ENCODE peak calls at places on chromosomes 5 and 9, in five cellular contexts. P, D, S, Q and F are unnamed samples.

GRCh38 chr9:4259489-4259888 is 40.4 kb downstream of the GLIS3 start:
- DNase-seq in P (no peak), S (no peak), D (no peak), Q (no peak), F (no peak)

GRCh38 chr5:86979801-86980510 is 287.7 kb upstream of the RASA1 start:
- DNase-seq in S (no peak), Q (no peak), P (peak), D (no peak), F (no peak)

GRCh38 chr5:150211156-150212030 is 21.5 kb downstream of the SLC6A7 start:
- DNase-seq in P (no peak), S (no peak), D (no peak), Q (no peak), F (no peak)

GRCh38 chr5:36323926-36324781 is 22.5 kb upstream of the RANBP3L start:
- DNase-seq in Q (no peak), S (no peak), P (no peak), D (no peak), F (no peak)

GRCh38 chr5:43603535-43604363 is 769 bp downstream of the NNT start:
- DNase-seq in D (peak), S (peak), Q (peak), P (peak), F (peak)

GRCh38 chr9:38083858-38084555 is 15.0 kb upstream of the SHB start:
- DNase-seq in P (no peak), Q (no peak), S (no peak), D (no peak), F (no peak)

GRCh38 chr5:175892401-175892800 is 21.0 kb downstream of the CPLX2 start:
- DNase-seq in D (no peak), P (no peak), Q (no peak), S (no peak), F (no peak)

GRCh38 chr5:13427859-13428557 is 516.5 kb downstream of the DNAH5 start:
- DNase-seq in Q (no peak), D (no peak), P (no peak), S (no peak), F (no peak)

GRCh38 chr9:5578018-5578697 is 50.7 kb upstream of the RIC1 start:
- DNase-seq in Q (no peak), S (no peak), D (no peak), P (no peak), F (no peak)

GRCh38 chr5:86554638-86555037 is 63.1 kb upstream of the COX7C start:
- DNase-seq in P (no peak), D (no peak), S (no peak), Q (no peak), F (no peak)

GRCh38 chr5:136809382-136809781 is 444.0 kb upstream of the TRPC7 start:
- DNase-seq in Q (no peak), D (no peak), S (no peak), P (no peak), F (no peak)

GRCh38 chr5:177511181-177511580 is 1.6 kb upstream of the DOK3 start:
- DNase-seq in S (no peak), Q (no peak), D (no peak), P (no peak), F (no peak)

GRCh38 chr5:123844873-123845272 is 332.9 kb downstream of the CSNK1G3 start:
- DNase-seq in Q (no peak), D (no peak), P (peak), S (no peak), F (no peak)

GRCh38 chr5:98768160-98769005 is 5.1 kb upstream of the RGMB start:
- DNase-seq in P (peak), S (peak), D (peak), Q (no peak), F (peak)

GRCh38 chr5:110884005-110884404 is 145.2 kb downstream of the SLC25A46 start:
- DNase-seq in D (no peak), P (no peak), S (no peak), Q (no peak), F (no peak)

GRCh38 chr5:154543380-154543779 is 65.4 kb upstream of the HAND1 start:
- DNase-seq in Q (no peak), S (no peak), P (peak), D (no peak), F (no peak)

GRCh38 chr5:14105717-14106435 is 37.3 kb upstream of the TRIO start:
- DNase-seq in D (peak), Q (no peak), S (no peak), P (peak), F (no peak)

GRCh38 chr9:106286249-106286648 is 576.7 kb upstream of the ZNF462 start:
- DNase-seq in P (peak), D (no peak), S (peak), Q (no peak), F (no peak)

GRCh38 chr5:10987881-10988504 is 227.0 kb upstream of the DAP start:
- DNase-seq in Q (peak), D (peak), P (peak), S (peak), F (peak)

GRCh38 chr9:32589083-32589713 is 16.2 kb upstream of the NDUFB6 start:
- DNase-seq in P (peak), S (no peak), D (no peak), Q (no peak), F (no peak)

GRCh38 chr5:53069626-53070025 is 39.9 kb downstream of the MOCS2 start:
- DNase-seq in P (peak), S (no peak), Q (no peak), D (no peak), F (no peak)

GRCh38 chr5:38208782-38209378 is 49.5 kb upstream of the EGFLAM start:
- DNase-seq in P (peak), Q (no peak), D (no peak), S (peak), F (no peak)

GRCh38 chr9:75448281-75448680 is 360.0 kb downstream of the OSTF1 start:
- DNase-seq in Q (no peak), S (no peak), D (no peak), P (peak), F (no peak)

GRCh38 chr5:179304466-179304865 is 40.8 kb downstream of the ADAMTS2 start:
- DNase-seq in P (peak), S (no peak), Q (no peak), D (no peak), F (no peak)

GRCh38 chr5:72266862-72267261 is 53.2 kb downstream of the MRPS27 start:
- DNase-seq in Q (no peak), S (no peak), D (no peak), P (no peak), F (no peak)

GRCh38 chr9:116327702-116328440 is 174.3 kb downstream of the PAPPA start:
- DNase-seq in S (no peak), Q (no peak), D (no peak), P (peak), F (no peak)

GRCh38 chr9:95815961-95816360 is 59.5 kb upstream of the ERCC6L2 start:
- DNase-seq in P (no peak), Q (no peak), S (no peak), D (no peak), F (no peak)

GRCh38 chr9:38018964-38019602 is 49.9 kb downstream of the SHB start:
- DNase-seq in S (no peak), P (peak), Q (no peak), D (no peak), F (no peak)

GRCh38 chr5:92687793-92688467 is 893.1 kb downstream of the NR2F1-AS1 start:
- DNase-seq in D (no peak), P (peak), Q (no peak), S (no peak), F (no peak)

GRCh38 chr5:96709152-96709821 is 47.1 kb downstream of the CAST start:
- DNase-seq in D (no peak), P (peak), Q (no peak), S (no peak), F (no peak)

GRCh38 chr5:56314536-56314935 is 81.4 kb upstream of the ANKRD55 start:
- DNase-seq in Q (peak), P (no peak), S (peak), D (no peak), F (no peak)
- TF ChIP-seq CTCF in Q (peak), P (peak), S (peak), D (no peak), F (peak)

DNA sequence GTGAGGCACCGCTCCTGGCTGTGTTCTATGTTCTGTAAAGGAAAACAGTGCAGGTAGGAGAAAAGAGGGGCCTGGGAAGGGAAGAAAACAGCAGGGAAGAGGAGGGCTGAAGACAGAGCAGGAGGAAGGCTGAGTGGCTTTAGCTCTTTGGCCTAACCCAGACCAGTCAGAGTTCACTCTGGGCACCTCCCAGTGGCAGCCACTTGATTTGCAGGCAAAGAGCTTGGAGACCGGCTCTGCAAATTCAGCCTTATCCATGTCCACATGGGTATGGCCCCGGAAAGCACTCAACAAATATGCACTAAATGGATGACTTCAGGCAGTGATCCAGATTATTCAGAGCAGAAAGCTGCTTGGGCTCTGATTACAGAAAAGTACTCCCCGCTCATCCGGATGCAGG is 4.4 kb upstream of the RNU6ATAC start:
- DNase-seq in D (no peak), S (no peak), Q (no peak), P (no peak), F (no peak)
- TF ChIP-seq CTCF in D (no peak), S (peak), Q (no peak), P (peak), F (peak)

DNA sequence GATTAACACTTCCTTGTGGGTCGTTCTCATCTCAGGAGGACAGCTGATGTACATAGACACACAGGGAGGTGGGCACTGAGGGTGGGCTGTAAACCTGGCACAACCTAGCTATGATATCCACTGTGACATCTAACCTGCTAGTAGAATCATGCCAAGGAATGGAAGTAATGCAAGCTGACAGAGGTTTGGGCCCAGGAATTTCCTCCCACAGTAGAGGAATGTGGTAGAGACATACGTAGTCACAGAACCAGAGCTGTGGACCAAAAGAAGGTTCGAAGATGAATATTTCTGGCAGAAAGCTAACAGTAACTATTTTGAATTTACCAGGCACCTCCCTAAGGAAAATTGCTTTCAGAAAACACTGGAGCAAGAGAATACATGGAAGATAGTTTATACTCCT is 15.2 kb upstream of the DNAJC25 start:
- DNase-seq in Q (no peak), S (no peak), P (no peak), D (no peak), F (no peak)
- TF ChIP-seq CTCF in Q (no peak), S (no peak), P (no peak), D (no peak), F (no peak)

GRCh38 chr5:55231029-55231475 is 2.4 kb downstream of the CCNO start:
- DNase-seq in D (no peak), S (no peak), P (no peak), Q (no peak), F (no peak)

GRCh38 chr5:55231476-55232193 is 1.8 kb downstream of the CCNO start:
- DNase-seq in P (peak), D (no peak), Q (no peak), S (peak), F (peak)

GRCh38 chr5:55232194-55232984 is 1.0 kb downstream of the CCNO start:
- DNase-seq in S (peak), D (no peak), P (no peak), Q (no peak), F (peak)

GRCh38 chr5:55234171-55234700 is 828 bp upstream of the CCNO start:
- DNase-seq in D (no peak), Q (no peak), P (peak), S (peak), F (no peak)

DNA sequence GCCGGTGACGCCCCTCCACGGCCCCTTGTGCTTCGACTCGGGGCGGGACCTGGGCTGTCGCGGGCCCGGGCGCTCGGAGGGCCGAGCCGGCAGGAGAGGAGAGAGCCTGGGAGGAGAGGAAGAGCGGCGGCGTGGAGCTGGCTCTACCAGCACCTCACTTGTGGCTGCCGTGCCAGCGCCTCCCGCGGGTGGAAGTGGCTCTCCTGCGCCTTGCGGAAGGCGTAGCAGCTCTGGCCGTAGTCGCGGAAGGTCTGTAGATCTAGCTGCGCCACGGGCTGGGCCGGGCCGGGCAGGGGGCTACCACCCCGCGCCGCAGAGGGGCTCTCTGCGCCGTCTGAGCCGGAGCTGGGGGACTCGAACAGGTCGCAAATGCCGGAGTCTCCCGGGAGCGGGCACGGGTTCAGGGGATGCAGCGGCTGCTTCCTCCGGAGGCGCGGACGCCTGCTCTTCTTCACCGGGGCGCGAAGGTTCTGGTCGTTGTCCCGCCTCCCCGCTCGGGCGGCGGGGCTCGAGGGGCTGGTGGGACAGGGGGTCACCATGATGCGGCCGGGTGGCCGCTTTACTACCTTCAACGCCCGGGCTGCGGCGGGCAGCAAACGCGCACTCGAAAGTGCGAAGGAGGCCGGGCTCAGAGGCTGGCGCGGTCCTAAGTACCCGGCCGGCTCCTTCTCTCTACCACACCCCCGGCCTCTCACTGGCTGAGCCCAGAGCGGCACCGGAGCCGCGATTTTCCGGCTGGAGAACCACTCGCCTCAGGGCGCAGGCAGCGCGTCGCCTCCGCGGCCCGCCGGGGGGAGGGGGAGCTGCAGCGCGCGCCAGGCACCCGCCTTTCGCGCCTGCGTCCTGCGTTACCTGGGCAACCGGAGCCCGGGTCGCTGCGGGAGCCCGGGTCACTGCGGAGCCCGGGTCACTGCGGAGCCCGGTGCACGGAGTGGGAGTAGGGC is at the start of gene CCNO:
- DNase-seq in D (peak), Q (peak), S (peak), P (peak), F (peak)
- TF ChIP-seq CTCF in D (no peak), Q (no peak), S (no peak), P (peak), F (peak)

DNA sequence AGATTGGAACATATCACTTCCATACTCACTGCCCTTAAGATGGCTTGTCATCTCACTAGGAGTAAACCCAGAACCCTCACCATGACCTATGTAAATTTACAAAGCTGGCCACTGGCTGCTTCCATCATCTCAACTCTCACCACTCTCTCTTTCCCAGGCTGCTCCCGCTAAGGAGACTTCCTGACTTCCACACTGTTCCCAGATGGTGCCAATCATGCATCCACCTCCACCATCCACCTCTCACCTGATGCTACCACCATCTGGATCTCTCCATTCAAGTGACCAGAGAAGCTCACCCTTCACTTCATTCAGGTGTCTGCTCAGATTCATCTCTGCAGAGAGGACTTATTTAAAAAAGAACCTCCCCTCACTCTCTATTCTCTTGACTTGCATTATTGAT is 91.3 kb downstream of the HTR4 start:
- DNase-seq in Q (no peak), S (no peak), P (no peak), D (no peak), F (no peak)
- TF ChIP-seq CTCF in Q (no peak), S (no peak), P (no peak), D (no peak), F (no peak)